ENCODE peak calls at places on chromosomes 6 and 20, in seven cellular contexts. A, O, G, V, W, N and Z are unnamed samples.

GRCh38 chr6:119742188-119742803 is 392.7 kb upstream of the MAN1A1 start:
- DNase-seq in A (peak; percentile 33), O (peak; percentile 79), G (peak; percentile 53), V (peak; percentile 24), W (peak; percentile 82), N (peak; percentile 61), Z (peak; percentile 77)

GRCh38 chr6:154239392-154239791 is 117.2 kb downstream of the IPCEF1 start:
- DNase-seq in A (peak; percentile 79), O (no peak), G (no peak), V (no peak), W (no peak), N (no peak), Z (no peak)

GRCh38 chr6:26097268-26097875 is 10.1 kb downstream of the HFE start:
- DNase-seq in A (peak; percentile 34), O (peak; percentile 86), G (peak; percentile 55), V (peak; percentile 54), W (peak; percentile 82), N (peak; percentile 33), Z (peak; percentile 66)

GRCh38 chr20:1885940-1886693 is 9.1 kb upstream of the SIRPA start:
- DNase-seq in A (no peak), O (no peak), G (no peak), V (no peak), W (no peak), N (no peak), Z (no peak)

GRCh38 chr6:169384291-169384690 is 130.6 kb upstream of the THBS2 start:
- DNase-seq in A (no peak), O (no peak), G (no peak), V (no peak), W (no peak), N (no peak), Z (no peak)

GRCh38 chr20:19598117-19598516 is 159.9 kb upstream of the RIN2 start:
- DNase-seq in A (no peak), O (no peak), G (no peak), V (no peak), W (no peak), N (no peak), Z (no peak)

GRCh38 chr6:17156112-17156921 is 54.5 kb downstream of the STMND1 start:
- DNase-seq in A (peak; percentile 49), O (peak; percentile 88), G (peak; percentile 80), V (peak; percentile 83), W (peak; percentile 85), N (peak; percentile 50), Z (peak; percentile 58)

GRCh38 chr6:87473419-87473903 is 687 bp downstream of the SLC35A1 start:
- DNase-seq in A (peak; percentile 46), O (peak; percentile 75), G (no peak), V (peak; percentile 5), W (peak; percentile 83), N (no peak), Z (peak; percentile 61)

GRCh38 chr6:36222924-36223323 is 26.4 kb downstream of the BRPF3 start:
- DNase-seq in A (no peak), O (no peak), G (no peak), V (no peak), W (no peak), N (no peak), Z (no peak)

GRCh38 chr6:129447166-129447565 is 262.8 kb downstream of the ARHGAP18 start:
- DNase-seq in A (no peak), O (no peak), G (no peak), V (no peak), W (no peak), N (no peak), Z (no peak)

GRCh38 chr20:370151-370600 is 10.4 kb upstream of the TRIB3 start:
- DNase-seq in A (no peak), O (peak; percentile 61), G (no peak), V (no peak), W (no peak), N (no peak), Z (no peak)

GRCh38 chr6:134846865-134847264 is 103.0 kb downstream of the ALDH8A1 start:
- DNase-seq in A (peak; percentile 27), O (no peak), G (no peak), V (no peak), W (no peak), N (no peak), Z (no peak)

GRCh38 chr6:81515562-81516453 is 236.7 kb downstream of the TENT5A start:
- DNase-seq in A (no peak), O (no peak), G (no peak), V (peak; percentile 45), W (no peak), N (no peak), Z (no peak)

GRCh38 chr6:138622967-138623366 is 123.7 kb upstream of the NHSL1 start:
- DNase-seq in A (peak; percentile 81), O (no peak), G (no peak), V (no peak), W (no peak), N (no peak), Z (no peak)

GRCh38 chr20:56574531-56575142 is 41.6 kb downstream of the FAM209B start:
- DNase-seq in A (peak; percentile 35), O (peak; percentile 25), G (no peak), V (no peak), W (no peak), N (no peak), Z (no peak)

GRCh38 chr6:116073765-116074450 is 13.2 kb upstream of the FRK start:
- DNase-seq in A (peak; percentile 78), O (peak; percentile 17), G (no peak), V (peak; percentile 5), W (no peak), N (no peak), Z (no peak)

GRCh38 chr6:64445038-64445437 is 809.4 kb downstream of the PHF3 start:
- DNase-seq in A (no peak), O (no peak), G (no peak), V (no peak), W (no peak), N (no peak), Z (no peak)

GRCh38 chr20:41509801-41510200 is 108.4 kb downstream of the CHD6 start:
- DNase-seq in A (no peak), O (peak; percentile 50), G (no peak), V (peak; percentile 21), W (no peak), N (peak; percentile 64), Z (no peak)

GRCh38 chr6:25318589-25318988 is 39.4 kb downstream of the CARMIL1 start:
- DNase-seq in A (no peak), O (no peak), G (no peak), V (no peak), W (no peak), N (no peak), Z (peak; percentile 24)

GRCh38 chr20:44056010-44056698 is 130.8 kb downstream of the JPH2 start:
- DNase-seq in A (no peak), O (peak; percentile 33), G (no peak), V (no peak), W (no peak), N (no peak), Z (peak; percentile 74)

GRCh38 chr6:41577865-41578713 is 31.9 kb downstream of the FOXP4 start:
- DNase-seq in A (peak; percentile 60), O (peak; percentile 71), G (peak; percentile 48), V (no peak), W (peak; percentile 73), N (no peak), Z (peak; percentile 83)

GRCh38 chr6:63598001-63598250 is 25.6 kb downstream of the LOC128125822 start:
- DNase-seq in A (no peak), O (no peak), G (no peak), V (no peak), W (no peak), N (no peak), Z (no peak)

GRCh38 chr6:163522033-163522432 is 107.5 kb downstream of the QKI start:
- DNase-seq in A (no peak), O (no peak), G (no peak), V (no peak), W (no peak), N (no peak), Z (no peak)

GRCh38 chr6:122833229-122833556 is 44.1 kb downstream of the SMPDL3A start:
- DNase-seq in A (no peak), O (no peak), G (no peak), V (no peak), W (peak; percentile 17), N (no peak), Z (no peak)